ENCODE peak calls at places on chromosomes 11 and 22, in eight cellular contexts. G, L, R, O, P, V, W and X are unnamed samples.

GRCh38 chr11:119474682-119475596 is 52.0 kb upstream of the THY1 start:
- DNase-seq in W (peak; percentile 97), L (no peak), V (peak; percentile 40), P (peak; percentile 51), O (peak; percentile 90), G (peak; percentile 86), R (peak; percentile 71), X (peak; percentile 56)

GRCh38 chr11:102438311-102439062 is 14.1 kb downstream of the TMEM123 start:
- DNase-seq in O (no peak), W (peak; percentile 71), V (no peak), G (peak; percentile 35), R (peak; percentile 17), P (no peak), L (no peak), X (no peak)

GRCh38 chr11:88799749-88800500 is 265.9 kb downstream of the GRM5 start:
- DNase-seq in L (no peak), O (no peak), V (no peak), G (no peak), P (no peak), R (no peak), W (peak; percentile 24), X (no peak)

GRCh38 chr22:29801796-29802195 is 34.6 kb downstream of the UQCR10 start:
- DNase-seq in O (no peak), P (no peak), L (no peak), V (no peak), R (no peak), W (no peak), G (no peak), X (no peak)

GRCh38 chr11:45262900-45263299 is 23.2 kb downstream of the SYT13 start:
- DNase-seq in L (no peak), W (no peak), V (peak; percentile 36), P (no peak), G (no peak), R (peak; percentile 46), O (no peak), X (no peak)

GRCh38 chr11:96393753-96394348 is 4.0 kb downstream of the JRKL start:
- DNase-seq in L (peak; percentile 4), G (peak; percentile 53), R (no peak), W (peak; percentile 66), P (no peak), V (no peak), O (peak; percentile 68), X (no peak)

GRCh38 chr11:43987384-43988039 is 45.1 kb downstream of the C11orf96 start:
- DNase-seq in G (peak; percentile 49), V (peak; percentile 72), P (peak; percentile 61), R (peak; percentile 66), W (peak; percentile 97), O (no peak), L (no peak), X (peak; percentile 49)

GRCh38 chr11:2750601-2751522 is 51.1 kb upstream of the KCNQ1OT1 start:
- DNase-seq in W (no peak), G (no peak), P (peak; percentile 60), O (no peak), L (no peak), V (peak; percentile 4), R (peak; percentile 55), X (no peak)

GRCh38 chr11:43537831-43538230 is 142.7 kb upstream of the HSD17B12 start:
- DNase-seq in R (no peak), O (no peak), G (no peak), W (no peak), L (no peak), P (no peak), V (no peak), X (no peak)

GRCh38 chr11:69934861-69935494 is 115.8 kb upstream of the FGF3 start:
- DNase-seq in W (no peak), R (no peak), P (no peak), V (no peak), L (no peak), G (no peak), O (peak; percentile 53), X (no peak)

GRCh38 chr11:112267188-112267591 is 6.5 kb upstream of the PLET1 start:
- DNase-seq in G (no peak), V (no peak), L (no peak), O (no peak), W (no peak), P (no peak), R (no peak), X (no peak)

GRCh38 chr11:73151371-73151870 is 9.3 kb upstream of the FCHSD2 start:
- DNase-seq in V (no peak), L (no peak), W (no peak), P (no peak), R (no peak), G (no peak), O (no peak), X (no peak)

GRCh38 chr11:95266751-95267374 is 35.9 kb upstream of the SESN3 start:
- DNase-seq in W (peak; percentile 77), G (no peak), R (peak; percentile 5), O (no peak), L (no peak), P (no peak), V (no peak), X (no peak)

GRCh38 chr22:27512283-27512761 is 289.2 kb downstream of the MN1 start:
- DNase-seq in L (peak; percentile 83), P (peak; percentile 78), W (peak; percentile 94), R (peak; percentile 79), V (peak; percentile 43), O (no peak), G (peak; percentile 62), X (peak; percentile 79)

GRCh38 chr11:118938491-118939411 is 13.0 kb upstream of the BCL9L start:
- DNase-seq in P (peak; percentile 49), R (no peak), G (peak; percentile 75), L (no peak), V (peak; percentile 33), W (peak; percentile 52), O (no peak), X (no peak)

GRCh38 chr22:41092023-41092817 is at the start of gene EP300:
- DNase-seq in L (no peak), V (peak; percentile 89), R (peak; percentile 76), G (peak; percentile 91), P (peak; percentile 83), W (peak; percentile 69), O (peak; percentile 72), X (peak; percentile 31)
- TF ChIP-seq CTCF in L (peak; percentile 26), V (peak; percentile 31), R (peak; percentile 8), G (no peak), P (no peak), W (no peak), O (no peak), X (peak; percentile 47)

GRCh38 chr11:104895619-104896018 is 2.6 kb downstream of the CASP12 start:
- DNase-seq in V (no peak), O (no peak), R (no peak), G (no peak), L (no peak), W (no peak), P (no peak), X (no peak)

GRCh38 chr11:104897891-104898684 is at the start of gene CASP12:
- DNase-seq in W (no peak), O (no peak), V (no peak), R (peak; percentile 10), G (peak; percentile 6), L (no peak), P (no peak), X (no peak)

GRCh38 chr11:104893876-104894275 is 4.4 kb downstream of the CASP12 start:
- DNase-seq in W (no peak), G (no peak), L (no peak), V (no peak), O (no peak), R (no peak), P (no peak), X (no peak)

GRCh38 chr11:104891135-104891534 is 7.1 kb downstream of the CASP12 start:
- DNase-seq in O (no peak), W (peak; percentile 9), V (no peak), P (no peak), R (no peak), L (no peak), G (no peak), X (no peak)

GRCh38 chr11:104892723-104893511 is 5.3 kb downstream of the CASP12 start:
- DNase-seq in O (no peak), W (peak; percentile 63), V (no peak), P (no peak), G (no peak), L (no peak), R (no peak), X (no peak)
- H3K4me3 ChIP-seq in O (no peak overlapping the region), W (no peak overlapping the region), V (no peak overlapping the region), P (no peak overlapping the region), G (no peak overlapping the region), L (no peak overlapping the region), R (no peak overlapping the region), X (no peak overlapping the region)

DNA sequence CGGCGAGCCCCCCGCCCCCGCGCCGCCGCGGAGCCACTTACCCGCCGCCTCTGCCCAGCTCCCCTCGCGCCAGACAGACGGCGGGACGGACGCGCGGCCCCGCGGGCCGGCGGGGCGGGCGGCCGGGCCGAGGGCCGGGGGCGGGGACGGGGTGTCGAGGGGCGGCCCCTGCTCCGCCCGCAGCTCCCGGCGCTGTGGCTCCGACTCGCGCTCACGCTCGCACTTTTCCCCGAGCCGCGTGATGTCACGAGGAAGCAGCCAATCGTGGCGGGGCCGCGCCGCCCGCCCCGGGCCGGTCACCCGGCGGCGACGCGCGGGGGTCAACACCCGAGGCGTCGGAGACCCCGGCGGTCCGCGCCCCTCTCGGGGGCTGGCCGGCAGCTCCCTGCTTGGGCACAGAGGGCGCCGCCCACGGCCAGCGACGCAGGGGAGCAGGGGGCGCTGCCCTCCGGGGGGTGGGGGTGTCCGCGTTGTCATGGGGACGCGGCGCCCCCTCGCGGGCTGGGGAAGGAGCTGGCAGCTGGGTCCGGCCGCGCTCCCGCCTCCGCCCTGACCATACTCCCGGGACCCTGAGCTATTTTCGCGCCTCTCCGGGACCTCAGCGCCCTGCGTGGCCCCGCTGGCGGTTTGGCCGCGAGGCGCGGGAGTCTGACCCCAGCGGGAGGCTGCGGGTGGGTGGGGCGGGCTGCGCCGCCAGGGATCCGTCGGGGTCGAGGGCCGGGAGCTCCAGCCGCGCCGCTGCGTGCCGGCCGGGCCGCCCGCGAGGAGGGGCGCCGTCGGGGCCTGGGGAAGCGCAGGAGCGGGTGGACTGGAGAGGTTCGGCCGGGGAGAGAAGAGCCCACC is at the start of gene CHRM4:
- DNase-seq in R (peak; percentile 53), W (peak; percentile 11), G (peak; percentile 76), O (peak; percentile 70), L (no peak), P (peak; percentile 60), V (peak; percentile 43), X (no peak)
- TF ChIP-seq CTCF in R (no peak), W (no peak), G (peak; percentile 43), O (peak; percentile 28), L (peak; percentile 48), P (no peak), V (no peak), X (peak; percentile 42)

GRCh38 chr22:43136801-43137200 is 6.4 kb downstream of the MCAT start:
- DNase-seq in G (no peak), L (no peak), R (no peak), V (no peak), P (no peak), O (no peak), W (no peak), X (no peak)

GRCh38 chr22:43133401-43133800 is 9.8 kb downstream of the MCAT start:
- DNase-seq in O (no peak), L (no peak), W (no peak), P (no peak), V (no peak), R (no peak), G (no peak), X (no peak)

GRCh38 chr22:43134553-43134952 is 8.6 kb downstream of the MCAT start:
- DNase-seq in W (no peak), R (no peak), G (no peak), L (no peak), V (no peak), O (no peak), P (no peak), X (no peak)

GRCh38 chr22:43135565-43135964 is 7.6 kb downstream of the MCAT start:
- DNase-seq in R (no peak), L (no peak), O (no peak), W (no peak), V (no peak), G (no peak), P (no peak), X (no peak)

GRCh38 chr22:43136255-43136654 is 6.9 kb downstream of the MCAT start:
- DNase-seq in R (peak; percentile 52), V (peak; percentile 57), O (peak; percentile 74), W (peak; percentile 34), P (no peak), L (no peak), G (peak; percentile 60), X (no peak)
- H3K4me3 ChIP-seq in R (no peak overlapping the region), V (no peak overlapping the region), O (no peak overlapping the region), W (no peak overlapping the region), P (no peak overlapping the region), L (no peak overlapping the region), G (no peak overlapping the region), X (no peak overlapping the region)